ENCODE peak calls at places on chromosomes 4 and X, in seven cellular contexts. Y is SJSA1; R is CD4-positive, alpha-beta T cell; I is activated B cell treated with CpG ODN at 0.5 μM for 24 hours; B is sigmoid colon; V is RWPE1; K is CD4-positive, alpha-beta memory T cell. U is an unnamed sample.
A peak's percentile ranks its signal among the peaks of the same experiment; 100 is the strongest.

GRCh38 chrX:107429090-107429489 is 20.4 kb upstream of the FRMPD3 start:
- DNase-seq in Y (no peak), R (peak; percentile 7), I (no peak), B (no peak), V (no peak), K (peak; percentile 19), U (no peak)

GRCh38 chr4:168846414-168846813 is 163.6 kb downstream of the CBR4 start:
- DNase-seq in Y (no peak), R (no peak), I (no peak), B (no peak), V (no peak), K (no peak), U (no peak)

GRCh38 chr4:48018112-48018511 is 1.5 kb downstream of the NIPAL1 start:
- DNase-seq in Y (no peak), R (no peak), I (no peak), B (no peak), V (no peak), K (no peak), U (no peak)

GRCh38 chr4:181078236-181078635 is 1165.0 kb upstream of the TENM3 start:
- DNase-seq in Y (no peak), R (no peak), I (no peak), B (no peak), V (no peak), K (no peak), U (no peak)

GRCh38 chrX:40146471-40147398 is 49.0 kb upstream of the BCOR start:
- DNase-seq in Y (no peak), R (no peak), I (no peak), B (peak; percentile 75), V (peak; percentile 8), K (no peak), U (peak; percentile 64)

GRCh38 chr4:67234296-67234695 is 311.0 kb downstream of the CENPC start:
- DNase-seq in Y (peak; percentile 4), R (no peak), I (no peak), B (no peak), V (no peak), K (no peak), U (no peak)

GRCh38 chrX:10106801-10107200 is 50.0 kb upstream of the CLCN4 start:
- DNase-seq in Y (no peak), R (peak; percentile 60), I (no peak), B (no peak), V (no peak), K (peak; percentile 32), U (no peak)

GRCh38 chrX:48975541-48975940 is 3.9 kb upstream of the KCND1 start:
- DNase-seq in Y (no peak), R (no peak), I (no peak), B (no peak), V (no peak), K (no peak), U (no peak)

GRCh38 chr4:120286813-120287212 is 220.2 kb upstream of the MAD2L1 start:
- DNase-seq in Y (no peak), R (no peak), I (no peak), B (no peak), V (no peak), K (no peak), U (no peak)

GRCh38 chr4:153564630-153565525 is 98.7 kb downstream of the TMEM131L start:
- DNase-seq in Y (peak; percentile 78), R (no peak), I (no peak), B (no peak), V (no peak), K (no peak), U (no peak)

GRCh38 chr4:72390409-72390808 is 178.6 kb downstream of the ADAMTS3 start:
- DNase-seq in Y (no peak), R (no peak), I (no peak), B (no peak), V (no peak), K (no peak), U (no peak)

GRCh38 chr4:106312377-106312776 is 3.6 kb downstream of the TBCK start:
- DNase-seq in Y (no peak), R (no peak), I (no peak), B (no peak), V (no peak), K (no peak), U (no peak)

GRCh38 chr4:38173935-38174334 is 213.7 kb downstream of the PTTG2 start:
- DNase-seq in Y (no peak), R (no peak), I (no peak), B (no peak), V (peak; percentile 79), K (no peak), U (no peak)

GRCh38 chr4:74777531-74777930 is 16.8 kb downstream of the BTC start:
- DNase-seq in Y (no peak), R (no peak), I (no peak), B (no peak), V (no peak), K (no peak), U (no peak)

GRCh38 chrX:53256446-53257041 is 24.8 kb downstream of the IQSEC2 start:
- DNase-seq in Y (no peak), R (no peak), I (no peak), B (peak; percentile 50), V (no peak), K (no peak), U (no peak)

GRCh38 chr4:150123982-150124670 is 45.9 kb downstream of the DCLK2 start:
- DNase-seq in Y (no peak), R (no peak), I (no peak), B (no peak), V (no peak), K (no peak), U (no peak)

GRCh38 chr4:3470244-3471097 is 7.4 kb downstream of the DOK7 start:
- DNase-seq in Y (no peak), R (no peak), I (no peak), B (no peak), V (no peak), K (no peak), U (no peak)

GRCh38 chr4:27154706-27155105 is 294.1 kb downstream of the STIM2 start:
- DNase-seq in Y (no peak), R (no peak), I (no peak), B (no peak), V (peak; percentile 42), K (no peak), U (no peak)

GRCh38 chr4:8882239-8882638 is 10.6 kb upstream of the HMX1 start:
- DNase-seq in Y (no peak), R (no peak), I (no peak), B (no peak), V (no peak), K (no peak), U (no peak)

GRCh38 chr4:80926891-80927290 is 103.6 kb upstream of the BMP3 start:
- DNase-seq in Y (no peak), R (no peak), I (no peak), B (no peak), V (no peak), K (no peak), U (no peak)

GRCh38 chr4:27568952-27569319 is 708.3 kb downstream of the STIM2 start:
- DNase-seq in Y (no peak), R (no peak), I (no peak), B (no peak), V (no peak), K (no peak), U (no peak)

GRCh38 chr4:46648088-46648744 is 258.3 kb upstream of the GABRA2 start:
- DNase-seq in Y (no peak), R (no peak), I (no peak), B (no peak), V (peak; percentile 5), K (no peak), U (no peak)

GRCh38 chr4:16257611-16258010 is 31.3 kb upstream of the TAPT1 start:
- DNase-seq in Y (no peak), R (no peak), I (no peak), B (no peak), V (no peak), K (no peak), U (no peak)

GRCh38 chr4:46844325-46844917 is 64.6 kb downstream of the COX7B2 start:
- DNase-seq in Y (peak; percentile 7), R (no peak), I (no peak), B (no peak), V (peak; percentile 11), K (peak; percentile 17), U (peak; percentile 55)

GRCh38 chr4:152115121-152115520 is 354.3 kb upstream of the GATB start:
- DNase-seq in Y (no peak), R (no peak), I (no peak), B (no peak), V (no peak), K (no peak), U (no peak)

GRCh38 chr4:101356928-101357327 is 9.6 kb upstream of the PPP3CA start:
- DNase-seq in Y (peak; percentile 71), R (no peak), I (no peak), B (no peak), V (peak; percentile 92), K (no peak), U (no peak)

GRCh38 chr4:133483600-133484246 is 334.6 kb downstream of the PCDH10 start:
- DNase-seq in Y (no peak), R (no peak), I (no peak), B (no peak), V (no peak), K (no peak), U (no peak)

GRCh38 chr4:38075370-38076152 is 115.4 kb downstream of the PTTG2 start:
- DNase-seq in Y (no peak), R (no peak), I (no peak), B (no peak), V (peak; percentile 25), K (no peak), U (no peak)

GRCh38 chr4:182600093-182600492 is 317.1 kb downstream of the DCTD start:
- DNase-seq in Y (no peak), R (no peak), I (no peak), B (no peak), V (no peak), K (no peak), U (no peak)

GRCh38 chr4:5996641-5997040 is 21.6 kb downstream of the C4orf50 start:
- DNase-seq in Y (no peak), R (no peak), I (no peak), B (peak; percentile 44), V (no peak), K (no peak), U (no peak)

GRCh38 chr4:186780291-186781031 is 56.8 kb upstream of the FAT1 start:
- DNase-seq in Y (no peak), R (no peak), I (no peak), B (no peak), V (no peak), K (no peak), U (no peak)

GRCh38 chr4:159508917-159509500 is 406.1 kb downstream of the RAPGEF2 start:
- DNase-seq in Y (no peak), R (no peak), I (no peak), B (no peak), V (no peak), K (no peak), U (no peak)

GRCh38 chr4:49032440-49033161 is 46.5 kb downstream of the CWH43 start:
- DNase-seq in Y (peak; percentile 2), R (no peak), I (no peak), B (no peak), V (peak; percentile 46), K (no peak), U (no peak)

GRCh38 chr4:15587649-15588048 is 67.5 kb downstream of the FBXL5 start:
- DNase-seq in Y (no peak), R (no peak), I (no peak), B (no peak), V (no peak), K (no peak), U (no peak)